ENCODE peak calls at places on chromosomes 6 and 20, in nine cellular contexts. N is adipocyte; Q is cardiac muscle cell; G is Peyer's patch; A is PC-9; C is heart right ventricle; H is CD8-positive, alpha-beta T cell; D is ovary; O is A549. Y is an unnamed sample.

GRCh38 chr6:147805155-147805554 is 296.7 kb downstream of the SAMD5 start:
- DNase-seq in N (no peak), Q (no peak), G (no peak), A (no peak), C (no peak), H (no peak), D (no peak), O (no peak), Y (no peak)

GRCh38 chr6:37104935-37105781 is 64.8 kb upstream of the PIM1 start:
- DNase-seq in N (no peak), Q (no peak), G (no peak), A (no peak), C (no peak), H (no peak), D (no peak), O (no peak), Y (no peak)

GRCh38 chr6:131597448-131597847 is 24.4 kb downstream of the ARG1 start:
- DNase-seq in N (peak; percentile 6), Q (no peak), G (no peak), A (no peak), C (no peak), H (no peak), D (no peak), O (no peak), Y (peak; percentile 60)

GRCh38 chr6:112286010-112286409 is 31.6 kb upstream of the LAMA4 start:
- DNase-seq in N (peak; percentile 17), Q (no peak), G (peak; percentile 51), A (no peak), C (no peak), H (peak; percentile 7), D (no peak), O (no peak), Y (no peak)

GRCh38 chr6:119541132-119541905 is 191.8 kb upstream of the MAN1A1 start:
- DNase-seq in N (peak; percentile 98), Q (no peak), G (no peak), A (no peak), C (no peak), H (no peak), D (no peak), O (no peak), Y (peak; percentile 48)

GRCh38 chr6:131199568-131200272 is 64.5 kb downstream of the AKAP7 start:
- DNase-seq in N (peak; percentile 47), Q (peak; percentile 70), G (peak; percentile 82), A (peak; percentile 5), C (no peak), H (peak; percentile 51), D (no peak), O (no peak), Y (peak; percentile 90)

GRCh38 chr6:25302677-25303128 is 23.5 kb downstream of the CARMIL1 start:
- DNase-seq in N (peak; percentile 68), Q (peak; percentile 75), G (no peak), A (no peak), C (no peak), H (no peak), D (no peak), O (peak; percentile 8), Y (peak; percentile 28)

GRCh38 chr20:47429409-47429808 is 72.3 kb upstream of the NCOA3 start:
- DNase-seq in N (peak; percentile 19), Q (no peak), G (no peak), A (no peak), C (no peak), H (no peak), D (no peak), O (no peak), Y (no peak)

GRCh38 chr6:1552296-1552761 is 57.4 kb upstream of the FOXC1 start:
- DNase-seq in N (peak; percentile 40), Q (no peak), G (no peak), A (no peak), C (no peak), H (no peak), D (no peak), O (peak; percentile 46), Y (peak; percentile 49)

GRCh38 chr6:33375143-33375649 is 16.4 kb upstream of the KIFC1 start:
- DNase-seq in N (peak; percentile 94), Q (no peak), G (peak; percentile 72), A (peak; percentile 67), C (peak; percentile 27), H (no peak), D (peak; percentile 80), O (no peak), Y (peak; percentile 63)

GRCh38 chr20:35129647-35130069 is 17.5 kb downstream of the EDEM2 start:
- DNase-seq in N (no peak), Q (no peak), G (no peak), A (no peak), C (no peak), H (no peak), D (no peak), O (no peak), Y (no peak)

GRCh38 chr6:54098450-54099044 is 12.7 kb upstream of the MLIP start:
- DNase-seq in N (no peak), Q (no peak), G (no peak), A (no peak), C (no peak), H (no peak), D (no peak), O (no peak), Y (no peak)

GRCh38 chr6:33590531-33591198 is 10.6 kb upstream of the BAK1 start:
- DNase-seq in N (no peak), Q (no peak), G (peak; percentile 81), A (peak; percentile 64), C (no peak), H (no peak), D (peak; percentile 44), O (peak; percentile 33), Y (no peak)

GRCh38 chr20:34301587-34302311 is 1.4 kb downstream of the AHCY start:
- DNase-seq in N (no peak), Q (no peak), G (no peak), A (no peak), C (no peak), H (no peak), D (no peak), O (no peak), Y (no peak)

GRCh38 chr6:119344306-119344705 is 5.3 kb downstream of the MAN1A1 start:
- DNase-seq in N (peak; percentile 18), Q (no peak), G (no peak), A (no peak), C (no peak), H (no peak), D (no peak), O (no peak), Y (no peak)

GRCh38 chr20:32870985-32871384 is 12.3 kb downstream of the EFCAB8 start:
- DNase-seq in N (no peak), Q (no peak), G (no peak), A (no peak), C (no peak), H (no peak), D (no peak), O (no peak), Y (no peak)

GRCh38 chr20:31861346-31862156 is 8.8 kb downstream of the DUSP15 start:
- DNase-seq in N (peak; percentile 64), Q (peak; percentile 89), G (peak; percentile 74), A (peak; percentile 56), C (peak; percentile 73), H (peak; percentile 49), D (peak; percentile 55), O (peak; percentile 85), Y (peak; percentile 76)

GRCh38 chr20:56924976-56925695 is 296.0 kb downstream of the TFAP2C start:
- DNase-seq in N (peak; percentile 21), Q (peak; percentile 45), G (no peak), A (no peak), C (no peak), H (no peak), D (no peak), O (peak; percentile 11), Y (peak; percentile 21)

GRCh38 chr20:57680934-57681914 is 28.6 kb downstream of the PMEPA1 start:
- DNase-seq in N (no peak), Q (no peak), G (peak; percentile 73), A (peak; percentile 37), C (no peak), H (peak; percentile 33), D (no peak), O (no peak), Y (no peak)

GRCh38 chr20:40948352-40949267 is 80.0 kb upstream of the TOP1 start:
- DNase-seq in N (no peak), Q (no peak), G (no peak), A (no peak), C (no peak), H (no peak), D (no peak), O (no peak), Y (no peak)

GRCh38 chr20:48599748-48600469 is 227.9 kb downstream of the PREX1 start:
- DNase-seq in N (no peak), Q (no peak), G (peak; percentile 23), A (no peak), C (no peak), H (no peak), D (no peak), O (no peak), Y (no peak)
- H3K4me1 ChIP-seq in N (no peaks in the 10 kb centered on the region), Q (no peaks in the 10 kb centered on the region), G (no peaks in the 10 kb centered on the region), A (peaks cover 36% of the 10 kb centered on the region), C (no peaks in the 10 kb centered on the region), H (no peaks in the 10 kb centered on the region), D (no peaks in the 10 kb centered on the region), O (no peaks in the 10 kb centered on the region), Y (no peaks in the 10 kb centered on the region)

GRCh38 chr6:49462599-49462926 is 490 bp downstream of the MMUT start:
- DNase-seq in N (peak; percentile 28), Q (peak; percentile 13), G (no peak), A (no peak), C (no peak), H (no peak), D (no peak), O (no peak), Y (no peak)
- H3K4me1 ChIP-seq in N (peaks cover 23% of the 10 kb centered on the region), Q (peaks cover 7% of the 10 kb centered on the region), G (no peaks in the 10 kb centered on the region), A (peaks cover 18% of the 10 kb centered on the region), C (peaks cover 33% of the 10 kb centered on the region), H (peaks cover 26% of the 10 kb centered on the region), D (peaks cover 3% of the 10 kb centered on the region), O (peaks cover 13% of the 10 kb centered on the region), Y (peaks cover 8% of the 10 kb centered on the region)

DNA sequence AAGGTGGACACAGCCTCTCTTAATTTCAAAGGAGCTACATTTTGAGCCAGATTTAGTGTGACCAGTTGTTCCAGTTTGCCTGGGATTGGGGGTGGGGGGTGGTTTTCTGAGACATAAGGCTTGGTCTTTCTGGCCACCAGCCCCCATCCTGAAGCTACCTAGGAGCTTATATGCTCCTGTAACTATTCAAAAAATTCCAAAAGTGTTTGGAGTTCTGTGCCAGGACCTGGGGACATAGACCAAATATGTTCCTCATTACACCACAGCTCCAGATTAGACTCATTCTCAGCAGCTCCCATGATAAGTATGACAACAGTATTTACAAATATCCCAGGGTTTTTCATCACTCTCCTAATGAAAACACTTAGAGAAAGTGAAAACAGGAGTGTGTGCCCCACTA is 37.8 kb upstream of the RNF144B start:
- DNase-seq in N (peak; percentile 26), Q (no peak), G (no peak), A (peak; percentile 23), C (no peak), H (no peak), D (no peak), O (no peak), Y (no peak)
- H3K4me1 ChIP-seq in N (peaks cover 13% of the 10 kb centered on the region), Q (no peaks in the 10 kb centered on the region), G (no peaks in the 10 kb centered on the region), A (peaks cover 11% of the 10 kb centered on the region), C (no peaks in the 10 kb centered on the region), H (no peaks in the 10 kb centered on the region), D (no peaks in the 10 kb centered on the region), O (no peaks in the 10 kb centered on the region), Y (no peaks in the 10 kb centered on the region)

DNA sequence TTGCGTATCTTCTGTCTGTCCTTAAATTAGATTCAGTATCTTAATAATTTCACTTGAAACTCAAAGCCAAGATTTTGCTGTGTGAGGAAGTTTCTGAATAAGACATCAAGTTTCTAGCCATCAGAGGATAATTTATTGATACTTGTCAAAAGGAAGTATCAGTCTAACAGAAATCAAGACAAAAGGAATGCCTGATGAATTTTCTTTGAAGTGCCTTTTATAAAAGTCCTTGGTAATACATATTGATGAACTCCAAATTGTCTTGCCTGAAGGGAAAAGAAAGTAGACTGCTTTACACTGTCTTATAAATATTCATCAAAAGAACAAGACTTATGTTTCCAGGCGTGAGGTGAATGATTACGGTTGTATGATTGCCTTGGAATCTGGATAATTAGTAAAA is 986.0 kb upstream of the MAP3K7 start:
- DNase-seq in N (no peak), Q (no peak), G (no peak), A (no peak), C (no peak), H (no peak), D (no peak), O (no peak), Y (peak; percentile 47)
- H3K4me1 ChIP-seq in N (no peaks in the 10 kb centered on the region), Q (no peaks in the 10 kb centered on the region), G (no peaks in the 10 kb centered on the region), A (no peaks in the 10 kb centered on the region), C (no peaks in the 10 kb centered on the region), H (no peaks in the 10 kb centered on the region), D (no peaks in the 10 kb centered on the region), O (no peaks in the 10 kb centered on the region), Y (peaks cover 14% of the 10 kb centered on the region)